ENCODE peak calls at places on chromosomes 3 and 15, in five cellular contexts. C, Z, Y, N and T are unnamed samples.

GRCh38 chr3:40366203-40367162 is 20.5 kb upstream of the ENTPD3 start:
- DNase-seq in C (no peak), N (no peak), Y (peak), Z (no peak), T (no peak)

GRCh38 chr15:98292442-98293240 is 332.1 kb downstream of the ARRDC4 start:
- DNase-seq in Z (peak), Y (no peak), N (peak), C (no peak), T (no peak)

GRCh38 chr15:77312523-77312922 is 107.4 kb downstream of the PEAK1 start:
- DNase-seq in Y (peak), C (peak), N (no peak), Z (no peak), T (no peak)

GRCh38 chr15:76517910-76518309 is 181.3 kb downstream of the ISL2 start:
- DNase-seq in C (no peak), Z (no peak), Y (no peak), N (no peak), T (no peak)

GRCh38 chr3:160448845-160449659 is 534 bp downstream of the TRIM59 start:
- DNase-seq in N (peak), Y (peak), C (no peak), Z (peak), T (no peak)

GRCh38 chr15:41570764-41571163 is 11.8 kb downstream of the TYRO3 start:
- DNase-seq in Y (no peak), C (no peak), Z (no peak), N (no peak), T (no peak)

GRCh38 chr3:24963762-24964625 is 464.1 kb upstream of the RARB start:
- DNase-seq in C (no peak), Z (no peak), Y (peak), N (peak), T (no peak)

GRCh38 chr3:98655666-98656065 is 62.3 kb upstream of the CPOX start:
- DNase-seq in Y (peak), N (peak), C (peak), Z (no peak), T (no peak)

GRCh38 chr3:78519281-78519680 is 1248.5 kb downstream of the ROBO1 start:
- DNase-seq in C (peak), N (peak), Y (no peak), Z (no peak), T (no peak)

GRCh38 chr3:128786434-128787020 is 60.5 kb downstream of the RAB7A start:
- DNase-seq in Z (no peak), N (no peak), C (no peak), Y (peak), T (no peak)

GRCh38 chr3:20769430-20769829 is 583.4 kb upstream of the SGO1 start:
- DNase-seq in C (no peak), Z (no peak), N (no peak), Y (no peak), T (no peak)

GRCh38 chr3:66138336-66139234 is 82.2 kb upstream of the SLC25A26 start:
- DNase-seq in C (no peak), Y (peak), N (peak), Z (peak), T (no peak)

GRCh38 chr3:124774305-124774673 is 44.0 kb downstream of the UMPS start:
- DNase-seq in C (no peak), Y (peak), Z (peak), N (peak), T (no peak)

GRCh38 chr15:74725241-74725774 is at the start of gene CYP1A1:
- DNase-seq in C (no peak), Y (no peak), N (no peak), Z (peak), T (no peak)

GRCh38 chr3:98039322-98040024 is 4.4 kb upstream of the GABRR3 start:
- DNase-seq in N (peak), Z (peak), Y (peak), C (peak), T (peak)

GRCh38 chr15:99604865-99605264 is 39.1 kb downstream of the MEF2A start:
- DNase-seq in Y (no peak), N (no peak), C (no peak), Z (peak), T (no peak)

GRCh38 chr15:68022061-68022460 is 32.1 kb upstream of the PIAS1 start:
- DNase-seq in Y (no peak), Z (no peak), C (no peak), N (no peak), T (no peak)